ENCODE peak calls at places on chromosomes 1 and 21, in ten cellular contexts. X, A, J, B, R, P, N, U, E and C are unnamed samples.

GRCh38 chr21:16741228-16741665 is 771.6 kb upstream of the CXADR start:
- DNase-seq in B (no peak), R (no peak), P (no peak), U (no peak), A (no peak), E (no peak), J (no peak), X (no peak), N (peak; percentile 14), C (no peak)

GRCh38 chr1:88608139-88608943 is 75.7 kb upstream of the PKN2 start:
- DNase-seq in J (peak; percentile 52), N (no peak), X (no peak), R (no peak), P (no peak), B (no peak), U (no peak), E (peak; percentile 42), A (no peak), C (peak; percentile 12)

GRCh38 chr1:94667716-94668282 is 126.2 kb upstream of the F3 start:
- DNase-seq in P (no peak), A (no peak), X (no peak), E (peak; percentile 53), R (peak; percentile 25), J (no peak), B (no peak), N (no peak), U (no peak), C (no peak)

GRCh38 chr1:198563578-198563977 is 23.1 kb upstream of the ATP6V1G3 start:
- DNase-seq in A (no peak), J (peak; percentile 29), B (no peak), P (no peak), X (no peak), U (no peak), E (no peak), R (no peak), N (no peak), C (no peak)

GRCh38 chr1:168654198-168654910 is 74.7 kb downstream of the DPT start:
- DNase-seq in R (no peak), J (no peak), P (no peak), N (no peak), U (no peak), B (no peak), A (no peak), X (no peak), E (no peak), C (no peak)

GRCh38 chr1:187894349-187894748 is 1065.6 kb downstream of the PLA2G4A start:
- DNase-seq in U (no peak), R (no peak), B (no peak), A (no peak), N (no peak), E (no peak), J (no peak), X (no peak), P (no peak), C (no peak)

GRCh38 chr1:9322845-9323244 is 30.2 kb downstream of the SPSB1 start:
- DNase-seq in P (no peak), J (no peak), E (no peak), N (peak; percentile 64), A (no peak), R (no peak), X (no peak), B (no peak), U (peak; percentile 43), C (no peak)

GRCh38 chr1:234502785-234503184 is 23.8 kb upstream of the TARBP1 start:
- DNase-seq in J (no peak), N (no peak), P (no peak), A (no peak), U (no peak), R (no peak), B (no peak), E (no peak), X (no peak), C (no peak)

DNA sequence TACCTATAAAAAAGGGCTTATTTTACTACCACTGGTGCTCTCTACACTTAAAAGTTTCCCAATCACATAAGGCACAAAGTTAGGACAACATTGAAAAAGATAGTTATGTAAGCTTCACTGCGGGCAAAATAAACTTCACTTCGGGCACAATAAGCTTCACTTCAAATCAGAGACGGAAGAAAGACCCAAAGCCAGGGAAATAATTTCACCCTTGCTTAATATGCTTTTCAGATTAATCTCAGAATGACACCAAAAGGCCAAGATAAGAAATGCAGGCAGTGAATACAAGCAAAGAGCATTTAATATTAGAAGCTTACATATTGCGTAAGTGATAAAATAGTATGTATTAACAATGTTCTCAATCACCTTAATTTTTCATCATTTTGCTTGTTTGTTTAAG is 444.2 kb downstream of the SETD4 start:
- DNase-seq in U (no peak), R (no peak), B (no peak), P (no peak), X (no peak), N (no peak), A (no peak), J (no peak), E (no peak), C (peak; percentile 52)
- TF ChIP-seq CTCF in U (peak; percentile 61), R (no peak), B (no peak), P (no peak), X (peak; percentile 46), N (peak; percentile 51), A (no peak), J (no peak), E (peak; percentile 41), C (peak; percentile 28)

DNA sequence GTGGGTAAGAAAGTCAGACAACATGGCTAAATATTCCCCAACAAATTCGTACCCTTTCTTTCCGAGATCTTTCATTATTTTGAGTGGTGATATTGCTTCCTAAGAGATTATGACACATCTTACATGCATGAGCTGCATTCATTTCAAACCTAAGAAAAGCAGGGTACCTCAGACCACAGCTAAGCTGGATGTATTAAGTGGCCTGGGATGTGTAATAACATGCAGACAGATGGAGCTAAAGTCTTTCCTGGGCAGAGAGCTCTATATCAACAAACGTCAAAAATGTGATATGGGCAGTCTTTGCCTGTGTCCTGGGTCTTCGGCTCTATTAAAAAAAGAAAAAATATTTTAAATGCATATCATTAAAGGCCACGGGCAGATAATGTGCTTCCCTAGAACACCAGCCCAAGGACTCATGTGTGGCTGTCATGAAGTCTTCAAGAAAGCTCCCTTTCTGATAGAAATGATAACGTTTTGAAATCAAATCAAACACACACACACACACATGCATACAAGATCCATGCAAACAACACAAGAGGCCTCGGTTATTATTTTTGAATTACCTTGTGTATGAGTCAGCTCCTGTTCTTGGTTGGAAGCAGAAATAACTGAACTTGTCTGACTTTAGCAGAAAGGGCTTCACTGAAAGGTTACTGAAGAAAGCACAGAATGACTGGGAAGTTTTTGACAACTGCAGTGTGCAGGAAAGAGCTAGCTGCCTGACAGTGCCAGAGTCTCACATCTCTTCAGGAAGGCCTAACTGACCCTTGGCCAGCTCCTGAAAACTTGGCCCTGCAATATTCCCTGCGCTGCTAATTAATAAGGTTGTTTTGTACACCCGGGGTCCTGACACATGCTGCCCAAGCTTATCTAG is 231.2 kb downstream of the DSCAM start:
- DNase-seq in N (no peak), X (no peak), B (no peak), E (peak; percentile 40), J (no peak), U (no peak), R (no peak), A (no peak), P (no peak), C (no peak)
- TF ChIP-seq CTCF in N (no peak), X (no peak), B (no peak), E (peak; percentile 24), J (no peak), U (no peak), R (no peak), A (no peak), P (no peak), C (no peak)

GRCh38 chr1:233254039-233254362 is 41.5 kb downstream of the PCNX2 start:
- DNase-seq in E (no peak), R (no peak), A (no peak), X (no peak), J (no peak), B (no peak), N (no peak), P (no peak), U (no peak), C (no peak)
- TF ChIP-seq CTCF in E (no peak), R (no peak), A (no peak), X (no peak), J (no peak), B (no peak), N (no peak), P (no peak), U (no peak), C (no peak)

GRCh38 chr1:7302126-7302525 is 469.0 kb upstream of the VAMP3 start:
- DNase-seq in J (no peak), B (no peak), X (no peak), E (no peak), A (peak; percentile 4), R (peak; percentile 19), U (no peak), P (no peak), N (no peak), C (no peak)

GRCh38 chr1:7301346-7301993 is 469.6 kb upstream of the VAMP3 start:
- DNase-seq in P (peak; percentile 25), R (peak; percentile 18), E (no peak), U (no peak), X (no peak), A (peak; percentile 7), J (no peak), N (no peak), B (no peak), C (no peak)

GRCh38 chr1:7300893-7301292 is 470.2 kb upstream of the VAMP3 start:
- DNase-seq in P (no peak), J (no peak), A (peak; percentile 26), U (no peak), X (no peak), N (peak; percentile 37), E (peak; percentile 72), R (peak; percentile 0), B (no peak), C (peak; percentile 94)

GRCh38 chr1:7303554-7304347 is 467.3 kb upstream of the VAMP3 start:
- DNase-seq in N (no peak), A (peak; percentile 3), R (no peak), E (no peak), J (no peak), U (no peak), X (no peak), B (no peak), P (no peak), C (no peak)

GRCh38 chr1:7302873-7303272 is 468.2 kb upstream of the VAMP3 start:
- DNase-seq in E (no peak), J (no peak), X (no peak), P (no peak), B (no peak), N (no peak), U (no peak), A (peak; percentile 7), R (peak; percentile 6), C (peak; percentile 47)
- TF ChIP-seq CTCF in E (no peak), J (no peak), X (no peak), P (no peak), B (no peak), N (no peak), U (no peak), A (no peak), R (no peak), C (no peak)